ENCODE peak calls at places on chromosomes 6 and 20, in six cellular contexts. D is dorsolateral prefrontal cortex, Q is PC-3, L is AG04449, E is endothelial cell, C is hepatocyte. K is an unnamed sample.
A peak's percentile ranks its signal among the peaks of the same experiment; 100 is the strongest.

GRCh38 chr6:163536770-163537169 is 122.3 kb downstream of the QKI start:
- DNase-seq in D (no peak), Q (peak; percentile 44), L (no peak), E (no peak), C (no peak), K (no peak)

GRCh38 chr6:135876048-135876447 is 24.5 kb downstream of the PDE7B start:
- DNase-seq in D (no peak), Q (no peak), L (no peak), E (no peak), C (no peak), K (no peak)

GRCh38 chr6:128062882-128063603 is 162.2 kb upstream of the THEMIS start:
- DNase-seq in D (no peak), Q (peak; percentile 26), L (no peak), E (no peak), C (peak; percentile 29), K (peak; percentile 21)

GRCh38 chr20:54550776-54551396 is 75.5 kb downstream of the DOK5 start:
- DNase-seq in D (no peak), Q (no peak), L (no peak), E (no peak), C (no peak), K (no peak)

GRCh38 chr6:77019081-77019480 is 444.2 kb downstream of the HTR1B start:
- DNase-seq in D (no peak), Q (no peak), L (no peak), E (no peak), C (no peak), K (no peak)

GRCh38 chr6:143734641-143735063 is 56.9 kb downstream of the PHACTR2 start:
- DNase-seq in D (no peak), Q (no peak), L (no peak), E (no peak), C (no peak), K (no peak)

GRCh38 chr6:117605169-117605826 is 3.0 kb upstream of the GOPC start:
- DNase-seq in D (no peak), Q (peak; percentile 69), L (peak; percentile 46), E (peak; percentile 53), C (peak; percentile 79), K (peak; percentile 59)

GRCh38 chr20:35120012-35120701 is 27.0 kb downstream of the EDEM2 start:
- DNase-seq in D (no peak), Q (no peak), L (peak; percentile 31), E (no peak), C (no peak), K (peak; percentile 18)

GRCh38 chr6:96162711-96163120 is 146.9 kb downstream of the FUT9 start:
- DNase-seq in D (no peak), Q (no peak), L (no peak), E (no peak), C (no peak), K (no peak)

GRCh38 chr20:20685635-20686034 is 26.8 kb downstream of the RALGAPA2 start:
- DNase-seq in D (no peak), Q (no peak), L (no peak), E (no peak), C (no peak), K (no peak)

GRCh38 chr6:37021356-37022129 is 16.1 kb downstream of the FGD2 start:
- DNase-seq in D (no peak), Q (peak; percentile 75), L (no peak), E (peak; percentile 58), C (peak; percentile 42), K (peak; percentile 82)

GRCh38 chr6:142258757-142259156 is 43.0 kb upstream of the ADGRG6 start:
- DNase-seq in D (no peak), Q (no peak), L (no peak), E (no peak), C (no peak), K (no peak)

GRCh38 chr6:92114797-92115196 is 1304.6 kb downstream of the EPHA7 start:
- DNase-seq in D (no peak), Q (no peak), L (no peak), E (no peak), C (no peak), K (no peak)

GRCh38 chr20:38864662-38865061 is 59.2 kb downstream of the PPP1R16B start:
- DNase-seq in D (no peak), Q (no peak), L (no peak), E (no peak), C (no peak), K (no peak)

DNA sequence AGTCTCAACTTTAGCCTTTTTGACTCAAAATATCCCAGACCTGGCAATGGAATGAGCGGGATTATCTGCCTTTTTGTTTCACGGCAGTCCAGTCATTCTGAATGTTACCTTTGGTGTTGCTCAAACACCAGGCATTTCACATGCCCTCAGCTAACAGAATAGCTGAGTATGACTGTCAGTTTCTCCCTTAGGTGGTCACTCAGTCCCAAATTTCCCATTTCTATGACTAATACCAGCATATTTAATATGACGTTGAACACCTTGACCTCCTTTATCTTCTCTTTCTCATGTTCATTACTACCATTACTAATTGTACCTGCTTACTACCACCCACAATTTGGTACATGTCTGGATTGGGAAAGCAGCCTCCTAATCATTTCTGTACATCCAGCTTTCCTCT is 65.2 kb downstream of the EDN1 start:
- DNase-seq in D (no peak), Q (no peak), L (no peak), E (no peak), C (no peak), K (no peak)
- TF ChIP-seq CTCF in D (no peak), Q (no peak), L (no peak), E (no peak), C (no peak), K (no peak)

GRCh38 chr20:8443464-8444072 is 311.5 kb downstream of the PLCB1 start:
- DNase-seq in D (no peak), Q (no peak), L (no peak), E (no peak), C (no peak), K (no peak)
- TF ChIP-seq CTCF in D (no peak), Q (no peak), L (no peak), E (no peak), C (no peak), K (no peak)

DNA sequence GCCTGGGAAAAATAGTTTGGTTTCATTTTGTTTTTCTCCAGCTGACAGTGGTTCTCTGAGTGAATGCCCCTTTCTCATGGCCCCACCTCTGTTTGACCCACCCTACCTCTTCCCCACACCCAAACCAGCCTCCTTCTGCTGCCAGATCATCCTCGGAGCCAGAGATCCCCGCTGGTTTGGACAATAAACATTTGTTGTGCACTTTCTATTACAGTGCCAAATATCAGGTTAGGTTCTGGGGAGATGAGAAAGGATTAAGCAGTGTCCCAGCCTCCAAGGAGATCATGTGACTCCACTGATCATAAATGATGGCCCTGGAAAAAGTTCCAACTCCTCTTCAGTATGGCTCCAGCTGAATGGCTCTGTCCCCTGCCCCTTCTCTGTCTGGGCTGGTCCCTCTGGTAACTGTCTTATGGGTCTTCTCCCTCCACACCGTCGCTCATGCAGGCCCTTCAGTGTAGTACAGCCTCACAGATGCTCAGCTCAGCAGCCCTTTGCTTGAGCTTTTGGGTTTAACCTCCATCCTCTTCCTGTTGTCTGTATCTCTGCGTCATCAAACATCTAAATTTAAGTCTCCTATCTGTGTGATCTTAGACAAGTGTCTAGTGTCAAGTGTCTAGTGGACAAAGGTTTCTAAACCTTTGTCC is 17.1 kb upstream of the SERPINB1 start:
- DNase-seq in D (no peak), Q (no peak), L (no peak), E (no peak), C (no peak), K (no peak)
- TF ChIP-seq CTCF in D (no peak), Q (no peak), L (no peak), E (no peak), C (no peak), K (no peak)

GRCh38 chr6:63634630-63635029 is 972 bp upstream of the PHF3 start:
- DNase-seq in D (no peak), Q (no peak), L (no peak), E (no peak), C (peak; percentile 12), K (no peak)

GRCh38 chr6:63636516-63636968 is 940 bp downstream of the PHF3 start:
- DNase-seq in D (no peak), Q (peak; percentile 16), L (no peak), E (peak; percentile 50), C (peak; percentile 69), K (peak; percentile 43)

GRCh38 chr6:63637865-63638445 is 2.4 kb downstream of the PHF3 start:
- DNase-seq in D (no peak), Q (peak; percentile 18), L (no peak), E (no peak), C (no peak), K (no peak)

GRCh38 chr6:63635165-63635562 is 438 bp upstream of the PHF3 start:
- DNase-seq in D (no peak), Q (no peak), L (no peak), E (no peak), C (no peak), K (no peak)

GRCh38 chr6:63635563-63636515 is at the start of gene PHF3:
- DNase-seq in D (peak; percentile 93), Q (peak; percentile 82), L (peak; percentile 31), E (peak; percentile 88), C (peak; percentile 98), K (peak; percentile 91)
- TF ChIP-seq CTCF in D (no peak), Q (no peak), L (peak; percentile 36), E (no peak), C (peak; percentile 29), K (no peak)

DNA sequence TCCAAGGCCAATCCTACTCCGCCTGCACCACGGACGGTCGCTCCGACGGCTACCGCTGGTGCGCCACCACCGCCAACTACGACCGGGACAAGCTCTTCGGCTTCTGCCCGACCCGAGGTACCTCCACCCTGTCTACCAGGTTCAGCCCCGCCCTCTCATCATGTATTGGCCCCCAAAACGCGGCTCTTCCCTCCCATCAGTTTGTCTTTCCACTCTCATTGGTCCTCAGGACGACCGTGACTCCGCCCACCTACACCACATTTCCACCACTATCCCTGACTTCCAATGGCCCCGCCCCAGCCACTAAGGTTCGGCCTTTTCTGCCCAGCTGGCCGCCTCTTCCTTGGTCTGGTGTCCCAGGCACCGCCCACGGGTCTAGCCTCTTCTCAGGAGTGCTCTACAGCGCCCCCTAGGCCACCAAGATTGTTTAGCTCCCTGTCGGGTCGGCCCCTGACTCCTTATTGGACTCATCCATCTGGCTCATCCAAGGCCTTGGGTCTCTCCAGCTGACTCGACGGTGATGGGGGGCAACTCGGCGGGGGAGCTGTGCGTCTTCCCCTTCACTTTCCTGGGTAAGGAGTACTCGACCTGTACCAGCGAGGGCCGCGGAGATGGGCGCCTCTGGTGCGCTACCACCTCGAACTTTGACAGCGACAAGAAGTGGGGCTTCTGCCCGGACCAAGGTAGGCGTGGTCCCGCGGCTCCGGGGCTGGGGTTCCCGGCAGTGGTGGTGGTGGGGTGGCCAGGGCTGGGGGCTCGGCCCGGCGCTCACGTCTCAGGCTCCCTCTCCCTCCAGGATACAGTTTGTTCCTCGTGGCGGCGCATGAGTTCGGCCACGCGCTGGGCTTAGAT is 3.1 kb downstream of the MMP9 start:
- DNase-seq in D (no peak), Q (peak; percentile 55), L (no peak), E (no peak), C (no peak), K (peak; percentile 49)
- TF ChIP-seq CTCF in D (peak; percentile 10), Q (peak; percentile 78), L (no peak), E (no peak), C (peak; percentile 11), K (peak; percentile 48)

GRCh38 chr20:45294003-45294368 is 12.7 kb upstream of the RBPJL start:
- DNase-seq in D (no peak), Q (no peak), L (no peak), E (no peak), C (no peak), K (no peak)
- TF ChIP-seq CTCF in D (no peak), Q (peak; percentile 5), L (no peak), E (peak; percentile 66), C (no peak), K (no peak)